ENCODE peak calls at places on chromosomes 16 and 17, in ten cellular contexts. V is CD4-positive, alpha-beta T cell; U is progenitor cell of endocrine pancreas; Z is fibroblast of the aortic adventitia; S is endothelial cell; O is IMR-90; I is H1; R is GM10248; Y is testis; W is Calu3. H is an unnamed sample.

GRCh38 chr17:57915532-57915931 is 39.7 kb downstream of the CUEDC1 start:
- DNase-seq in O (peak), Z (peak), I (no peak), W (no peak), U (no peak), R (no peak), Y (no peak), S (no peak), V (no peak), H (peak)

GRCh38 chr17:66585472-66585871 is 249.4 kb upstream of the CACNG5 start:
- DNase-seq in U (no peak), O (no peak), V (no peak), I (no peak), Y (no peak), S (no peak), R (no peak), Z (no peak), W (no peak), H (no peak)

GRCh38 chr16:80231888-80232287 is 308.9 kb upstream of the DYNLRB2 start:
- DNase-seq in S (no peak), Y (no peak), Z (peak), W (no peak), I (no peak), O (peak), U (no peak), R (peak), V (no peak), H (no peak)

GRCh38 chr17:76000016-76000754 is 470 bp upstream of the CDK3 start:
- DNase-seq in U (peak), R (peak), Y (peak), O (peak), S (peak), Z (no peak), W (peak), I (peak), V (peak), H (peak)

GRCh38 chr17:50037321-50038107 is 18.4 kb upstream of the ITGA3 start:
- DNase-seq in V (no peak), U (no peak), O (peak), Z (peak), Y (peak), W (no peak), S (no peak), I (no peak), R (no peak), H (no peak)

GRCh38 chr17:80261159-80261894 is 675 bp downstream of the RNF213 start:
- DNase-seq in O (peak), S (peak), W (peak), V (peak), Z (peak), I (peak), Y (peak), U (peak), R (no peak), H (peak)

GRCh38 chr17:35749560-35750412 is 3.3 kb downstream of the GAS2L2 start:
- DNase-seq in W (no peak), O (peak), Y (no peak), V (no peak), Z (peak), U (no peak), S (no peak), R (no peak), I (no peak), H (peak)

GRCh38 chr16:85010931-85011845 is at the start of gene ZDHHC7:
- DNase-seq in Z (peak), R (peak), S (peak), O (peak), W (peak), Y (peak), V (peak), I (peak), U (peak), H (peak)

GRCh38 chr16:56628486-56629035 is 3.0 kb downstream of the MT1E start:
- DNase-seq in S (no peak), O (no peak), Y (no peak), I (no peak), W (no peak), U (no peak), V (no peak), Z (no peak), R (no peak), H (no peak)

GRCh38 chr16:76268824-76269223 is 8.4 kb upstream of the CNTNAP4 start:
- DNase-seq in Y (no peak), V (no peak), W (no peak), S (no peak), Z (no peak), I (no peak), U (no peak), R (no peak), O (no peak), H (no peak)

GRCh38 chr16:47136101-47136820 is 7.5 kb downstream of the NETO2 start:
- DNase-seq in Y (no peak), I (no peak), R (peak), S (no peak), V (no peak), U (no peak), Z (peak), O (peak), W (peak), H (no peak)

GRCh38 chr17:66337268-66337667 is 34.9 kb downstream of the PRKCA start:
- DNase-seq in Z (no peak), I (no peak), S (no peak), W (no peak), V (no peak), O (no peak), R (no peak), U (no peak), Y (no peak), H (no peak)

GRCh38 chr16:80317132-80318098 is 223.4 kb upstream of the DYNLRB2 start:
- DNase-seq in I (no peak), R (no peak), O (peak), U (no peak), Y (no peak), W (no peak), Z (no peak), S (no peak), V (no peak), H (peak)

GRCh38 chr17:19347323-19348080 is 15.0 kb downstream of the B9D1 start:
- DNase-seq in O (no peak), Z (no peak), V (no peak), U (no peak), I (no peak), R (no peak), Y (no peak), W (no peak), S (no peak), H (no peak)

GRCh38 chr17:82972836-82973372 is 106.5 kb upstream of the METRNL start:
- DNase-seq in Z (no peak), Y (peak), R (no peak), U (no peak), S (no peak), W (no peak), O (no peak), I (no peak), V (no peak), H (no peak)

GRCh38 chr16:27929818-27930217 is 133.7 kb downstream of the GSG1L start:
- DNase-seq in O (no peak), I (no peak), S (no peak), V (no peak), R (no peak), W (no peak), U (no peak), Z (no peak), Y (no peak), H (no peak)

GRCh38 chr16:88956546-88957455 is 20.2 kb downstream of the CBFA2T3 start:
- DNase-seq in W (no peak), U (no peak), R (no peak), I (no peak), S (no peak), V (no peak), Y (no peak), O (no peak), Z (no peak), H (no peak)

GRCh38 chr17:79923974-79924638 is 84.9 kb upstream of the CBX4 start:
- DNase-seq in Z (peak), W (peak), O (peak), V (peak), U (peak), R (peak), I (peak), Y (peak), S (peak), H (peak)

GRCh38 chr17:76630151-76630550 is 13.4 kb downstream of the ST6GALNAC1 start:
- DNase-seq in U (no peak), Z (no peak), O (no peak), Y (no peak), I (no peak), W (no peak), S (no peak), V (no peak), R (no peak), H (no peak)

GRCh38 chr17:73652886-73653480 is 8.7 kb upstream of the SDK2 start:
- DNase-seq in V (no peak), Y (no peak), O (no peak), S (no peak), Z (no peak), W (no peak), I (no peak), U (no peak), R (no peak), H (no peak)

GRCh38 chr17:73658821-73659220 is 14.6 kb upstream of the SDK2 start:
- DNase-seq in R (no peak), O (no peak), Y (no peak), V (no peak), W (no peak), S (no peak), Z (no peak), U (no peak), I (no peak), H (no peak)

GRCh38 chr17:73653810-73654209 is 9.6 kb upstream of the SDK2 start:
- DNase-seq in R (no peak), O (no peak), U (no peak), Z (no peak), V (no peak), S (no peak), Y (no peak), I (no peak), W (no peak), H (no peak)

GRCh38 chr17:73654241-73654640 is 10.0 kb upstream of the SDK2 start:
- DNase-seq in U (no peak), Y (no peak), O (no peak), S (no peak), V (no peak), Z (no peak), R (no peak), I (no peak), W (no peak), H (no peak)

DNA sequence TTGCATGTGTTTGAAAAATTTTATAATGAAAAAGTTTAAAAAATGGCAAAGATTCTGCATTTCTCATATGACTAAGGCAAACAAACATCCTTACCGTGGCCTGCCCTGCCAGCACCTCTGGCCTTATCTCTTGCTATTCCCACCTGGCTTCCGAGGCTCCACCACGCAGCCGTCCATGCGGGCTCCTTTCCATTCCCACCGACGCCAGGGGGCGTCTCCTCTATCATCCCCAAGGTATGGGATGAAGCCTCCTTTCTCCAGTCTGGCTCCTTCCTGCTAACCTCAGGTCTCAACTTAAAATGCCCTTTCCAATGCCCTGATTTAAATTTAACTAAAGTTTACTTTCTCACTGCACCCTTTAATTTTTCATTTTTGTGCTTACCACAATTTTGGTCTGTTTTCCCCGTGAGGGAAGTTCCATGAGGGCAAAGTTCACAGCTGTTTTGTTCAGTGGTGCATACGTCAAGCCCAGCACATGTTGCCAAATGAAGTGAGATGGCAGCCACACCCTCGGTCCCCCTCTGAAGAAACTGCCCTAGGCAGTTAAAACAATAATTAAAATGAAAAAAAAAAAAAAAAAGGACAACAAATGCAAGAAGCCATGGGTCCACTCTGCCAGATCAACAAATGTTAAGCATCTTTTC is 13.3 kb upstream of the SDK2 start:
- DNase-seq in Z (no peak), O (no peak), R (no peak), I (no peak), W (peak), U (peak), V (peak), S (peak), Y (peak), H (peak)
- TF ChIP-seq CTCF in Z (peak), O (peak), R (peak), I (peak), W (peak), U (peak), V (peak), S (peak), Y (peak), H (peak)

GRCh38 chr16:68366062-68366461 is 55.2 kb downstream of the PRMT7 start:
- DNase-seq in Y (no peak), W (no peak), V (no peak), I (no peak), S (no peak), U (no peak), O (no peak), R (no peak), Z (no peak), H (no peak)

GRCh38 chr16:68365167-68365817 is 54.5 kb downstream of the PRMT7 start:
- DNase-seq in Y (no peak), S (no peak), W (no peak), U (no peak), I (no peak), O (no peak), R (no peak), V (no peak), Z (no peak), H (no peak)

GRCh38 chr16:68363847-68364600 is 53.2 kb downstream of the PRMT7 start:
- DNase-seq in I (no peak), U (no peak), S (no peak), O (peak), R (no peak), Y (peak), Z (peak), V (no peak), W (no peak), H (no peak)

GRCh38 chr16:68362952-68363846 is 52.4 kb downstream of the PRMT7 start:
- DNase-seq in R (no peak), V (no peak), W (no peak), S (no peak), Z (no peak), I (no peak), U (no peak), O (no peak), Y (no peak), H (no peak)

GRCh38 chr16:68364601-68364998 is 53.8 kb downstream of the PRMT7 start:
- DNase-seq in R (no peak), W (no peak), O (peak), U (no peak), S (no peak), Z (peak), I (no peak), V (no peak), Y (no peak), H (no peak)
- TF ChIP-seq CTCF in R (no peak), W (no peak), O (peak), U (peak), S (peak), Z (no peak), I (peak), V (no peak), Y (no peak), H (no peak)

GRCh38 chr17:44197980-44198720 is 1.5 kb downstream of the ATXN7L3 start:
- DNase-seq in W (peak), S (no peak), Z (peak), U (no peak), Y (peak), O (peak), I (no peak), R (peak), V (peak), H (no peak)
- TF ChIP-seq CTCF in W (no peak), S (no peak), Z (no peak), U (no peak), Y (no peak), O (peak), I (peak), R (peak), V (no peak), H (no peak)

DNA sequence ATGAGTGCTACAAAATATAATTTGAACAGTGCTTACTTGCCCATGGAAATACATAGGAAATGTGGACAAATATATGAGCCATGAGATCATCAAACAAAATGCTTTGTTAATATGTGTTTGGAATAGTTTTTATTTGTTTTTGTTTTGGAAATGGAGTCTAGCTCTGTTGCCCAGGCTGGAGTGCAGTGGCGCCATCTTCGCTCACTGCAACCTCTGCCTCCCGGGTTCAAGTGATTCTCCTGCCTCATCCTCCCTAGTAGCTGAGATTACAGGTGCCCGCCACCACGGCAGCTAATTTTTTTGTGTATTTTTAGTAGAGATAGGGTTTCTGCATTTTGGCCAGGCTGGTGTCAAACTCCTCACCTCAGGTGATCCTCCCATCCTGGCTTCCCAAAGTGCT is 2.8 kb downstream of the CNEP1R1 start:
- DNase-seq in Z (no peak), V (no peak), U (no peak), Y (no peak), S (no peak), I (no peak), R (no peak), W (no peak), O (no peak), H (no peak)
- TF ChIP-seq CTCF in Z (no peak), V (no peak), U (no peak), Y (no peak), S (no peak), I (no peak), R (no peak), W (no peak), O (no peak), H (no peak)